ENCODE peak calls at places on chromosomes 6 and 20, in seven cellular contexts. Z is heart right ventricle; N is brain microvascular endothelial cell; T is CD4-positive, alpha-beta T cell; G is HCT116; D is A673; F is CD8-positive, alpha-beta T cell. R is an unnamed sample.

GRCh38 chr20:17562804-17563305 is 7.0 kb upstream of the DSTN start:
- DNase-seq in Z (no peak), N (peak; percentile 55), T (no peak), G (no peak), D (no peak), F (no peak), R (no peak)

GRCh38 chr20:8020314-8021079 is 936 bp upstream of the TMX4 start:
- DNase-seq in Z (no peak), N (no peak), T (no peak), G (no peak), D (no peak), F (no peak), R (no peak)

GRCh38 chr6:22512716-22513452 is 56.5 kb upstream of the HDGFL1 start:
- DNase-seq in Z (no peak), N (peak; percentile 69), T (no peak), G (no peak), D (no peak), F (no peak), R (no peak)

GRCh38 chr6:5513393-5513792 is 252.1 kb downstream of the FARS2 start:
- DNase-seq in Z (no peak), N (no peak), T (no peak), G (no peak), D (no peak), F (no peak), R (no peak)

GRCh38 chr20:25626779-25627178 is 3.0 kb upstream of the NANP start:
- DNase-seq in Z (no peak), N (no peak), T (no peak), G (no peak), D (no peak), F (no peak), R (no peak)

GRCh38 chr20:37361336-37361735 is 15.4 kb downstream of the SRC start:
- DNase-seq in Z (no peak), N (no peak), T (no peak), G (no peak), D (no peak), F (no peak), R (no peak)

GRCh38 chr6:235763-236360 is 56.4 kb upstream of the DUSP22 start:
- DNase-seq in Z (peak; percentile 29), N (peak; percentile 34), T (no peak), G (no peak), D (peak; percentile 29), F (no peak), R (no peak)

GRCh38 chr20:32218156-32218900 is 10.6 kb downstream of the POFUT1 start:
- DNase-seq in Z (no peak), N (no peak), T (no peak), G (no peak), D (no peak), F (no peak), R (no peak)

GRCh38 chr6:117558818-117559217 is 43.5 kb downstream of the GOPC start:
- DNase-seq in Z (no peak), N (no peak), T (no peak), G (no peak), D (no peak), F (no peak), R (no peak)

GRCh38 chr6:168939771-168940170 is 313.9 kb downstream of the THBS2 start:
- DNase-seq in Z (no peak), N (no peak), T (no peak), G (no peak), D (peak; percentile 59), F (no peak), R (no peak)

GRCh38 chr20:50335866-50336265 is 145.2 kb downstream of the CEBPB start:
- DNase-seq in Z (no peak), N (no peak), T (no peak), G (no peak), D (no peak), F (no peak), R (no peak)

GRCh38 chr20:59779656-59780380 is 153.6 kb downstream of the SYCP2 start:
- DNase-seq in Z (no peak), N (no peak), T (no peak), G (no peak), D (no peak), F (no peak), R (no peak)

GRCh38 chr6:1325471-1326309 is 13.8 kb downstream of the FOXQ1 start:
- DNase-seq in Z (no peak), N (peak; percentile 56), T (no peak), G (peak; percentile 37), D (peak; percentile 67), F (no peak), R (no peak)

GRCh38 chr6:117549606-117550005 is 52.7 kb downstream of the GOPC start:
- DNase-seq in Z (no peak), N (no peak), T (no peak), G (no peak), D (no peak), F (no peak), R (no peak)

GRCh38 chr6:170605860-170606259 is 21.4 kb upstream of the PDCD2 start:
- DNase-seq in Z (no peak), N (no peak), T (no peak), G (no peak), D (no peak), F (no peak), R (no peak)

GRCh38 chr6:154861825-154862224 is 128.6 kb downstream of the SCAF8 start:
- DNase-seq in Z (no peak), N (no peak), T (no peak), G (no peak), D (peak; percentile 55), F (no peak), R (no peak)

GRCh38 chr20:59684685-59685212 is 80.4 kb downstream of the PHACTR3 start:
- DNase-seq in Z (no peak), N (no peak), T (no peak), G (no peak), D (no peak), F (no peak), R (no peak)

DNA sequence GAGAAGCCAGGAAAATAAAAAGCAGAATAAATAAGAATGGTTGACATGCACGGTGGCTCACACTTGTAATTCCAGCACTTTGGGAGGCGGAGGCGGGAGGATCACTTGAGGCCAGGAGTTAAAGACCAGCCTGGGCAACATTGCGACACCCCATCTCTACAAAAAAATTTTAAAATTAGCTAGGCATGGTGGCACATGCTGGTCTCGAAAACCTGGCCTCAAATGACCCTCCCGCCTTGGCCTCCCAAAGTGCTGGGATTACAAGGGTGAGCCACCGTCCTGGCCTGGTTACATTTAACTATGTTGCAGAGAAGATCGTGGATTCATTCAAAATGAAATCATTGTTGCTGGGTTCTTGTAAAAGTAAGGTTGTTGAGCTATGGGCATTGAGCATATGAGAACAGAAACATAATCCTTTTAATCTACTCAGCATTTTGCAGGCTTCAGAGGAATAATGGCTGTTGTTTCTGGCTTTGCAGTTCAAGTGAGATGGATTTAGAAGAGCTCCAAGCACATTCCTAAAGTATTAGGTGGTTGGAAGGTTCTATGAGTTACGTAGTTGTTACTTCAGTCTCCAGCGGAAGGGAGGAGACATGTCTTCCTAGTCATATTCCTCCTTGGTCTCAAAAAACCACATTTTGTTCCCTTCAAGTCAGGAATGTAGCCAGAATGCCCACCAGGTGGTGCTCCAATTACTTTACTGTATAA is 45.6 kb upstream of the RAB23 start:
- DNase-seq in Z (peak; percentile 25), N (peak; percentile 97), T (peak; percentile 37), G (peak; percentile 68), D (peak; percentile 83), F (peak; percentile 6), R (no peak)
- TF ChIP-seq CTCF in Z (peak; percentile 43), N (peak; percentile 74), T (peak; percentile 57), G (peak; percentile 73), D (peak; percentile 74), F (peak; percentile 56), R (no peak)

GRCh38 chr6:111628117-111628866 is 22.6 kb upstream of the TRAF3IP2 start:
- DNase-seq in Z (no peak), N (no peak), T (no peak), G (no peak), D (no peak), F (no peak), R (no peak)
- H3K27ac ChIP-seq in Z (peak overlapping the region; percentile 65), N (no peak overlapping the region), T (no peak overlapping the region), G (no peak overlapping the region), D (no peak overlapping the region), F (no peak overlapping the region), R (no peak overlapping the region)

GRCh38 chr6:55941713-55942112 is 66.3 kb upstream of the BMP5 start:
- DNase-seq in Z (no peak), N (no peak), T (no peak), G (no peak), D (peak; percentile 40), F (no peak), R (no peak)
- TF ChIP-seq CTCF in Z (peak; percentile 21), N (peak; percentile 20), T (no peak), G (peak; percentile 19), D (peak; percentile 51), F (no peak), R (no peak)

GRCh38 chr6:11346516-11346915 is 114.0 kb upstream of the NEDD9 start:
- DNase-seq in Z (no peak), N (no peak), T (no peak), G (no peak), D (no peak), F (no peak), R (no peak)
- H3K27ac ChIP-seq in Z (no peak overlapping the region), N (no peak overlapping the region), T (no peak overlapping the region), G (no peak overlapping the region), D (no peak overlapping the region), F (no peak overlapping the region), R (no peak overlapping the region)